ENCODE peak calls at places on chromosome 21, in five cellular contexts. T is mesenchymal stem cell, W is neuronal stem cell, P is H9, J is IMR-90. O is an unnamed sample.

GRCh38 chr21:23127973-23128372 is 2129.8 kb downstream of the NCAM2 start:
- DNase-seq in J (no peak), P (peak), T (no peak), W (no peak), O (peak)

GRCh38 chr21:24895885-24896734 is 711.2 kb downstream of the MRPL39 start:
- DNase-seq in T (no peak), P (no peak), J (peak), W (peak), O (peak)

GRCh38 chr21:43361127-43361492 is 65.8 kb downstream of the SIK1 start:
- DNase-seq in W (no peak), P (no peak), T (no peak), J (peak), O (peak)

GRCh38 chr21:29643289-29643688 is 296.5 kb downstream of the GRIK1 start:
- DNase-seq in J (no peak), W (no peak), T (no peak), P (no peak), O (no peak)

GRCh38 chr21:26784974-26785373 is 60.2 kb downstream of the ADAMTS1 start:
- DNase-seq in W (no peak), P (no peak), T (no peak), J (no peak), O (no peak)

GRCh38 chr21:25273945-25274344 is 333.3 kb downstream of the MRPL39 start:
- DNase-seq in T (no peak), J (no peak), P (no peak), W (no peak), O (no peak)

GRCh38 chr21:40271169-40271568 is 403.9 kb downstream of the PCP4 start:
- DNase-seq in W (no peak), J (no peak), P (no peak), T (no peak), O (no peak)

GRCh38 chr21:32994305-32994704 is 31.4 kb upstream of the OLIG2 start:
- DNase-seq in T (peak), W (no peak), P (no peak), J (peak), O (peak)

GRCh38 chr21:27298465-27298864 is 331.6 kb upstream of the ADAMTS5 start:
- DNase-seq in T (peak), P (no peak), W (no peak), J (no peak), O (no peak)

GRCh38 chr21:32771134-32771523 is 426 bp downstream of the PAXBP1 start:
- DNase-seq in J (peak), W (no peak), P (peak), T (peak), O (peak)

GRCh38 chr21:17612023-17612564 is 607 bp downstream of the BTG3 start:
- DNase-seq in W (peak), T (peak), P (peak), J (peak), O (peak)

GRCh38 chr21:46552865-46553379 is 52.0 kb downstream of the S100B start:
- DNase-seq in T (no peak), W (no peak), P (no peak), J (no peak), O (no peak)

GRCh38 chr21:36005018-36005417 is 55.3 kb downstream of the SETD4 start:
- DNase-seq in J (peak), T (no peak), P (no peak), W (no peak), O (no peak)

GRCh38 chr21:36122977-36123376 is 11.9 kb upstream of the CBR3 start:
- DNase-seq in J (no peak), T (no peak), P (no peak), W (no peak), O (no peak)

GRCh38 chr21:28160378-28160777 is 832.3 kb downstream of the LTN1 start:
- DNase-seq in T (peak), W (no peak), P (no peak), J (no peak), O (no peak)

GRCh38 chr21:43361493-43362296 is 65.2 kb downstream of the SIK1 start:
- DNase-seq in W (no peak), T (peak), P (no peak), J (peak), O (no peak)

GRCh38 chr21:29904359-29905282 is 35.2 kb downstream of the GRIK1 start:
- DNase-seq in J (no peak), P (peak), T (no peak), W (no peak), O (peak)

GRCh38 chr21:43289966-43290365 is 121.2 kb downstream of the CRYAA start:
- DNase-seq in P (no peak), W (no peak), J (no peak), T (no peak), O (no peak)

GRCh38 chr21:36847189-36847588 is 119.3 kb downstream of the HLCS start:
- DNase-seq in W (no peak), P (no peak), T (peak), J (peak), O (peak)

GRCh38 chr21:33666153-33666552 is 23.9 kb downstream of the ITSN1 start:
- DNase-seq in P (no peak), T (no peak), J (peak), W (no peak), O (no peak)

GRCh38 chr21:33125981-33126380 is 56.0 kb downstream of the OLIG1 start:
- DNase-seq in J (no peak), P (no peak), T (no peak), W (no peak), O (no peak)

GRCh38 chr21:25298512-25299491 is 308.5 kb downstream of the MRPL39 start:
- DNase-seq in P (no peak), W (no peak), J (no peak), T (no peak), O (no peak)

GRCh38 chr21:46455575-46456385 is 2.9 kb upstream of the DIP2A start:
- DNase-seq in T (peak), J (peak), P (no peak), W (no peak), O (peak)

GRCh38 chr21:39843916-39844315 is 23.3 kb upstream of the PCP4 start:
- DNase-seq in W (no peak), T (no peak), P (no peak), J (no peak), O (no peak)

GRCh38 chr21:25925936-25926335 is 191.2 kb downstream of the GABPA start:
- DNase-seq in J (peak), T (peak), P (no peak), W (no peak), O (no peak)

GRCh38 chr21:33355355-33355754 is 30.6 kb downstream of the IFNAR1 start:
- DNase-seq in P (no peak), W (no peak), J (no peak), T (peak), O (no peak)

GRCh38 chr21:14538477-14538876 is 7.6 kb downstream of the SAMSN1 start:
- DNase-seq in W (no peak), P (no peak), T (no peak), J (no peak), O (no peak)

GRCh38 chr21:17118638-17119384 is 394.0 kb upstream of the CXADR start:
- DNase-seq in W (no peak), P (no peak), J (no peak), T (no peak), O (no peak)

GRCh38 chr21:32733356-32733755 is 5.5 kb upstream of the SYNJ1 start:
- DNase-seq in W (no peak), T (no peak), J (no peak), P (no peak), O (no peak)

GRCh38 chr21:29080454-29080930 is 7.0 kb upstream of the CCT8 start:
- DNase-seq in W (no peak), J (peak), T (no peak), P (no peak), O (no peak)

GRCh38 chr21:25490742-25491141 is 116.5 kb downstream of the MRPL39 start:
- DNase-seq in J (peak), T (no peak), P (no peak), W (no peak), O (no peak)

GRCh38 chr21:34797202-34797527 is 128.4 kb downstream of the CLIC6 start:
- DNase-seq in P (no peak), J (no peak), T (no peak), W (no peak), O (no peak)

GRCh38 chr21:34794686-34795085 is 125.9 kb downstream of the CLIC6 start:
- DNase-seq in P (no peak), W (no peak), T (no peak), J (no peak), O (peak)

GRCh38 chr21:34793471-34793870 is 124.7 kb downstream of the CLIC6 start:
- DNase-seq in T (no peak), W (no peak), P (no peak), J (no peak), O (no peak)

GRCh38 chr21:34796518-34797201 is 127.9 kb downstream of the CLIC6 start:
- DNase-seq in W (no peak), J (no peak), T (no peak), P (no peak), O (peak)

DNA sequence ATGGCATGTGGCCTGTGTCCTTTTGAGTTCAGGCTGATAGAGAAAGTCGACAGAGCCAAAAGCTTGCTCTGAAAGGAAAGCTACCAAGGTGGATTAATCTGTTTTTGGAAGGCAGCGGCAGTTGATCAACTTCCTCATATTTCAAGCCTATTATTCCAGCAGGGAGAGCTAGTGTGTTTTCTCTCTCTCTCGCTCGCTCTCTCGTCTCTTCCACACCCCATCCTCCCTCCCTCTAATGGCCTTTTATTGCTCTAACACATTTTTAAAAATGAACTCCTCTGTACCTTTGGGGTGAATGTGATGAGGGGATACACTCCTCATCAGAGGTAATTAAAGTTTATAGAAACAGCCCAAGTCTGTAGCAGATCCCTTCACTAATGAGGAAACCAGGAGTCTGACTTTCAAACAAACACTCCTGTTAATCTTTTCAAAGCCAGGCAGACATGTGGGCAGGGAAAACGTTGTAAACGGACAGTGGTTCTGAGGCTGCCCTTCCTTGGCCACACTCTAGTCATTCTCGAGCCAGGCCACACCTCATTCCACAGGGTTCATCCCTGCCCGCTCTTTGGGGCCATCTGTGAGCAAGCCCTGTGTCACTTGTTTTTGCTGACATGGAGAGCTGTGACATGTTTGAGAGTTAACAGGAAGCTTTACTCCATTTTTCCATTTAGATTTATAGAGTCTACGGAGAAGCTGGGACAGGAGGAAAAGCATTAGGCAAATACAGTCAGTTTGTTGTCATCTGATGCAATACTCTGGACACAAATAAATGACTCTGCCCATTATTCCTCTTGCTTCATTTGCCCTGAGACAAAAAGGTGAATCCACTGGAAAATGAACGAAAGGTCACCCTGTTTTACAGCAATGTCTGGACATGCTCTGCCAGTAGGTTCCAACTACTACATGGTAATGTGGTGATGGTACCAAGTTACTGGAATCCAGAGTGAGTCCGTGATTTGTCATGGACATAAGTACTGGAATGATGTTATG is 126.7 kb downstream of the CLIC6 start:
- DNase-seq in T (peak), W (no peak), P (no peak), J (peak), O (no peak)
- H3K4me2 ChIP-seq in T (no peak), W (no peak), P (no peak), J (peak), O (no peak)

GRCh38 chr21:34965200-34966174 is 83.6 kb downstream of the RUNX1 start:
- DNase-seq in P (no peak), J (peak), W (no peak), T (peak), O (no peak)
- H3K23ac ChIP-seq in P (no peak), J (peak), W (no peak), T (no peak), O (no peak)

DNA sequence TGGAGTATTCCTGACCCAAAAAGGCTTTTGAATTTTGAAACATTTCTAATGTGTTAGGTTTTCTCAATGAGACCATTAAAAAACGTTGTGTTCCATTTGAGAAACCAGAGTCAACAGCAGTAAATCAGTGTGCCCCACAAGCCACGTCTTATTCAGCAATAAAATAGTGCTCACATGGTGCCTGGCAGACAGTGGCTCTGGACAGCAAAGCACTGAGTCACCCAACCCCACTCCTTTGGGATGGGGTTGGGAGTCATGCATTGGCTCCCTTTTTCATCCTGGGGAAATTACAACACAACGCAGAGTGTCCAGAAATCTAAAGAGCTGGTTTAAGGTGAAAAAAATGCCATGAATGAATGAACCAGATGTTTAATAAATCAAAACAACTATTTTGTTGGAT is 46.5 kb downstream of the KCNJ15 start:
- DNase-seq in T (peak), J (peak), P (no peak), W (no peak), O (no peak)
- H3K4me2 ChIP-seq in T (no peak), J (no peak), P (no peak), W (no peak), O (no peak)

DNA sequence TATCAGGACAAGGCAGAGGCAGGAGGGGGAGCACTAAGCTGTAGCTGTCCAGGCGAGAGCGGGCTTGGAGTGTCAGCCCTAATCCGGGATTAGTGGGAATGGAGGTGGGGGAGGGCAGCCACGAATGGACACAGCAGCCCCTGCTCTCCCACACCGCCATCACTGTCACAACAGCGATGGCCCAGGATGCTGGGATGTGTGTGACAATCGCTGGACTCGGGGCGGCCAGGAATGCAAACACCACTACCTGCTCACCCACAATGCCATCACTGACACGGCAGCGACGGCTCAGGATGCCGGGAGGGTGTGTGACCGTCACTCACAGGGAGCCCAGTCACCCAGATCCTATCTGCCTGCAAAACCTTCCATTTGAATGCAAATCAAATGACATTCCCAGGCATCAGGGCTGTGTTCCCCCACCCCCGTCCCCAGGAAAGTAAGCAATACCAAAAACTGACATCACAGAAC is 2.8 kb downstream of the C2CD2 start:
- DNase-seq in J (no peak), P (peak), W (no peak), T (no peak), O (peak)
- H3K23ac ChIP-seq in J (peak), P (no peak), W (no peak), T (no peak), O (no peak)

GRCh38 chr21:45417256-45417950 is 12.4 kb downstream of the COL18A1 start:
- DNase-seq in J (no peak), P (no peak), T (no peak), W (no peak), O (no peak)
- H3K4me2 ChIP-seq in J (no peak), P (no peak), T (no peak), W (no peak), O (no peak)

GRCh38 chr21:42038393-42038792 is 28.2 kb upstream of the ZBTB21 start:
- DNase-seq in W (no peak), P (no peak), J (no peak), T (no peak), O (no peak)
- H3K23ac ChIP-seq in W (no peak), P (no peak), J (peak), T (no peak), O (no peak)

GRCh38 chr21:15775981-15776380 is 46.2 kb downstream of the USP25 start:
- DNase-seq in T (peak), W (no peak), J (peak), P (no peak), O (no peak)
- H3K4me2 ChIP-seq in T (no peak), W (no peak), J (peak), P (no peak), O (no peak)

GRCh38 chr21:41337515-41337914 is 20.9 kb downstream of the FAM3B start:
- DNase-seq in J (no peak), P (no peak), W (no peak), T (no peak), O (no peak)
- H3K23ac ChIP-seq in J (no peak), P (no peak), W (no peak), T (no peak), O (no peak)

DNA sequence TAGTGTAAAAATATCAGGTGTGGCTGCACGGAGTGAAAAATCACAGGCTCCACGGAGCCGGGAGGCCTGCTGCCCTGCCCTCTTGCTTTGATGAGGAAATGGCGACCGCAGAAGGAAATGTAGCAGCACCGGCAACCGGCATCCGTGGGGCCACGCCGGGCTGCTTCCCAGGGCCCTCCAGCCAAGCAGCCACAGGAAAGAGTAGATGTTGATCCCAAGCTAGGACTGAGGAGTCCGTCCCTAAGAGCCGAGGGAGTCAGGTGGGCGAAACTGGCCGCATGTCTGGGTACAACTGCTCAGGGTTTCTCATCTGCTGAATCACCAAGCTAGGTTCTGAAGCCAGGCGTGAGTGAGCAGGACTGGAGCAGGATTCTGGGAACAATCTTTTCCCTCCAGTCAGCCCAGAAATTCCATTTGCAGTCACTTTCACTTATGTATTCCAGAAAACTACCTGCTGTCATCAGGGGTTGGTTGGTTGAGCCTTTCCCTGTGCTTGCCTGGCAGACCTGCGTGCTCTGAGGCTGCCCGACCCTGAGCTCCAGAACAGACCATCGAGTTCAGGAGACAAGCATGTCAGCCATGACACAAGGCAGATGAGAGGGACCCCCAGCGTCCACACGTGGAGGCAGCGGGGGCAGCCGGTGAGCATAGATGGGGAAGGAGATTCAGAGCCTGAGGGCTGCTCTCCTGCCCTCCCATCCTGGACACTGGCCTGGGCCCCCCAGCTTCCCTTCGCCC is 5.8 kb upstream of the ITGB2 start:
- DNase-seq in P (no peak), T (no peak), J (peak), W (no peak), O (no peak)
- H3K4me2 ChIP-seq in P (no peak), T (no peak), J (no peak), W (no peak), O (no peak)

DNA sequence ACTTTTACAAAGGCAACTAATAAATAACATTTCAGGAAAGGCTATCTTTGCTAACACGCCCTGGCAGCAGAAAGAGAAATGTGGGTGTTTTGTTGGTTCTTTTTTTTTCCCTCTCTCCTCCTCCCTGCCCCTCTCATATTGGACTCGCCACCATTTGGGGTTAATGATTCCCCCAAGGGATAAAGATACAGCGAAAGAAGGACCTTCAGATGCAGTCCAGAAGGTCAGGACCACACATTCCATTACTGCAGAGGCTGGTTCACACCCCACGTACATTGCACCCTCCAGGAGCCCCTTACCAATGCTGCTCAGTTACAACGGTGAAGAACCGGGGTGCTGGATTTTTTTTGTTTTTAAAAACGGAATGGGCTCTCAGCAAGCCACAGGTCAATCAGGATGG is 156.9 kb upstream of the TIAM1 start:
- DNase-seq in W (no peak), T (no peak), J (no peak), P (no peak), O (no peak)
- H3K23ac ChIP-seq in W (no peak), T (no peak), J (no peak), P (no peak), O (no peak)